ENCODE peak calls at places on chromosomes 12 and 14, in six cellular contexts. I is small intestine, T is NT2/D1, S is adipocyte, C is pancreas, R is lower lobe of right lung. G is an unnamed sample.
A peak's percentile ranks its signal among the peaks of the same experiment; 100 is the strongest.

GRCh38 chr12:76080017-76080728 is 4.3 kb downstream of the NAP1L1 start:
- DNase-seq in I (no peak), T (no peak), C (no peak), R (no peak), S (no peak), G (no peak)

GRCh38 chr14:68888025-68888850 is 90.9 kb downstream of the ACTN1 start:
- DNase-seq in C (no peak), S (no peak), T (no peak), I (no peak), R (no peak), G (no peak)

GRCh38 chr12:74537126-74537706 is 419 bp upstream of the ATXN7L3B start:
- DNase-seq in S (peak; percentile 88), I (peak; percentile 46), C (no peak), R (no peak), T (no peak), G (peak; percentile 58)

GRCh38 chr12:121325922-121326396 is 26.3 kb downstream of the ANAPC5 start:
- DNase-seq in I (no peak), T (no peak), S (peak; percentile 14), R (no peak), C (peak; percentile 50), G (no peak)

GRCh38 chr12:124386661-124387509 is 92.0 kb downstream of the RFLNA start:
- DNase-seq in S (no peak), C (peak; percentile 64), I (no peak), R (no peak), T (no peak), G (no peak)

GRCh38 chr14:45610303-45610702 is 357.3 kb upstream of the MIS18BP1 start:
- DNase-seq in R (no peak), I (no peak), T (no peak), C (no peak), S (peak; percentile 0), G (peak; percentile 47)

GRCh38 chr12:46657416-46658411 is 168.1 kb downstream of the SLC38A4 start:
- DNase-seq in R (no peak), S (peak; percentile 80), I (no peak), C (no peak), T (no peak), G (no peak)

GRCh38 chr14:105838591-105839424 is 312.4 kb downstream of the TMEM121 start:
- DNase-seq in T (no peak), S (no peak), C (no peak), I (no peak), R (no peak), G (no peak)

GRCh38 chr12:105555556-105555973 is 225.1 kb downstream of the C12orf75 start:
- DNase-seq in I (peak; percentile 16), S (no peak), R (no peak), T (no peak), C (no peak), G (peak; percentile 23)

GRCh38 chr14:79732911-79733310 is 478.4 kb downstream of the DIO2 start:
- DNase-seq in C (no peak), S (peak; percentile 14), I (no peak), R (no peak), T (no peak), G (no peak)

GRCh38 chr12:55188974-55189556 is 31.8 kb upstream of the OR10A7 start:
- DNase-seq in R (no peak), S (peak; percentile 90), C (peak; percentile 15), T (peak; percentile 81), I (peak; percentile 74), G (peak; percentile 85)

GRCh38 chr12:132117558-132117875 is 26.6 kb downstream of the DDX51 start:
- DNase-seq in S (no peak), I (no peak), R (no peak), T (no peak), C (no peak), G (no peak)

GRCh38 chr12:93153321-93153720 is 224.2 kb upstream of the EEA1 start:
- DNase-seq in C (no peak), T (no peak), I (no peak), R (no peak), S (no peak), G (no peak)

GRCh38 chr14:55454264-55455151 is 14.1 kb upstream of the TBPL2 start:
- DNase-seq in I (peak; percentile 65), R (no peak), T (no peak), S (peak; percentile 56), C (peak; percentile 16), G (peak; percentile 72)

GRCh38 chr12:52210186-52210924 is 18.5 kb upstream of the KRT80 start:
- DNase-seq in T (no peak), R (peak; percentile 52), I (no peak), S (no peak), C (no peak), G (no peak)

GRCh38 chr14:74532246-74532645 is 38.7 kb downstream of the ISCA2 start:
- DNase-seq in R (no peak), S (no peak), T (no peak), I (no peak), C (no peak), G (no peak)

DNA sequence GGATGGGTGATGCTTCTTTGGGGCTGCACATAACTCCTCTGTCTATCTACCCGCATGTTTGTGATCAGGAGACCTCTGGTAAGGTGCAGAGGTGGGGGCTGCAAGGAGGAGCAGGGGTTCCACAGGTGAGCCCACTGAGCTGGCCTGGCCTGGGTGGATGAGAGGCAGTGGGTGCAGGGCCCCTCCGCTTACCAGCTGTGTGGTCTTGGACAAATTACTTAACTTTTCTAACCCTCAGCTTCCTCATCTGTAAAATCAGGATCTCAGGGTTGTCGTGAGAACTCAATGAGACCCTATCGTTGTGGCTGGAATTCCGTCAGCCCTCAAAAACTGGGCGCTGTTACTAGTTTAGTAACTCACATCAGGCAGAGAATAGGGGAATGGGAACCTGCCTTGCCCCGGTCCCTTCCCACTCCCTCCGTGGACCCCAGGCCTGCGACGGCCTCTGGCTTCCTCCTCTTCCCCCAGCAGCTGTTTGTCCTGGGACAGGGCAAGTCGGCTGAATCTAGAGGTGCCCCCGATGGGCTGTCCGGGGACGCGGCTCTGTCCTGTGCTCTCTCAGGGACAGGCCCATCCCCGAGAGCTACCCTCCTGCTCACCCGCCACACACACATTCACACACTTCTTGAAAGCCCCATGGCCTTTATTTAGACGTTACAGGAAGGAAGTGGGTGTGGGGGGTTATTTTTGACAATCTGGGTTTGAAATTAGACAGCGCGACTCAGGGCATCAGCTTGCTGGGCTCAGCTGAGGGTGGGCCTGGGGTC is 7.6 kb downstream of the PTPN6 start:
- DNase-seq in S (no peak), T (no peak), I (peak; percentile 52), C (no peak), R (peak; percentile 52), G (no peak)
- H3K4me3 ChIP-seq in S (no peak overlapping the region), T (no peak overlapping the region), I (no peak overlapping the region), C (no peak overlapping the region), R (peak overlapping the region; percentile 33), G (no peak overlapping the region)

GRCh38 chr12:54173066-54173726 is 15.6 kb downstream of the SMUG1 start:
- DNase-seq in S (peak; percentile 65), C (no peak), I (peak; percentile 19), T (no peak), R (peak; percentile 50), G (peak; percentile 77)

GRCh38 chr12:54169036-54169435 is 19.7 kb downstream of the SMUG1 start:
- DNase-seq in C (no peak), I (no peak), R (no peak), T (no peak), S (no peak), G (no peak)

GRCh38 chr12:54175130-54175963 is 13.4 kb downstream of the SMUG1 start:
- DNase-seq in R (no peak), C (no peak), S (no peak), T (no peak), I (peak; percentile 47), G (no peak)

GRCh38 chr12:54172102-54172630 is 16.6 kb downstream of the SMUG1 start:
- DNase-seq in S (no peak), C (no peak), I (no peak), R (no peak), T (no peak), G (no peak)

DNA sequence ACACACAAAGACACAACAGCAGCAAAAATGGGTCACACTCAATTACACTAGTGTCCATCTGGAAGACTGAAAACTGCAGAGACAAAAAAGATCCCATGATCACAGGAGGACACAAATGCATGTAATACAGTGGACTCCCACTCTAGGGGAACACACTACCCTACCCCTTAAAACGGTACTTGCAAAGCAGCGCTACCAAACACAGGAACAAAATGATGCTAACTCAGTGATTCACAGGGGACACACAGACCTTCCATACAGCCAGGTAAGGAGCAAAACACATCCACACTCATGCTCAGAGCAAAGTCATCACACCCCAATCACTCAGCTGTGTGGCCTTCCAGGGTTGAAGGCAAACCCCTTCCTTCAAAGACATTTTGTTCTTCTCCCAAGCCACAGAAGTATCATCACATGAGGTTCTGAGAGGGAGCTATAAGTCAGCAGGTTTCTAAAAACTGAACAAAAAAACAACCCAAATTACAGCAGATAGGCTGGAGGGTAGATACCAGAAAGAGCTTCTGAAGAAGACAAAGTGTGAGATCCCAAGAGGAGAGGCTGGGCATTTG is 14.8 kb downstream of the SMUG1 start:
- DNase-seq in R (no peak), I (no peak), C (no peak), T (no peak), S (no peak), G (no peak)
- H3K4me3 ChIP-seq in R (no peak overlapping the region), I (no peak overlapping the region), C (no peak overlapping the region), T (no peak overlapping the region), S (no peak overlapping the region), G (no peak overlapping the region)

GRCh38 chr14:99944241-99944651 is 121.0 kb upstream of the EVL start:
- DNase-seq in R (no peak), I (peak; percentile 88), T (no peak), C (no peak), S (no peak), G (peak; percentile 26)

GRCh38 chr14:99947695-99948094 is 117.5 kb upstream of the EVL start:
- DNase-seq in I (no peak), S (no peak), R (no peak), T (no peak), C (no peak), G (no peak)

GRCh38 chr14:99943620-99944019 is 121.6 kb upstream of the EVL start:
- DNase-seq in C (no peak), T (no peak), I (peak; percentile 43), R (no peak), S (no peak), G (no peak)

GRCh38 chr14:99946652-99947489 is 118.4 kb upstream of the EVL start:
- DNase-seq in S (peak; percentile 54), R (no peak), I (peak; percentile 71), C (no peak), T (no peak), G (peak; percentile 57)

GRCh38 chr14:99945732-99946651 is 119.2 kb upstream of the EVL start:
- DNase-seq in I (peak; percentile 45), S (no peak), T (no peak), R (no peak), C (no peak), G (no peak)
- H3K4me3 ChIP-seq in I (no peak overlapping the region), S (no peak overlapping the region), T (no peak overlapping the region), R (no peak overlapping the region), C (no peak overlapping the region), G (no peak overlapping the region)

GRCh38 chr12:115451151-115451784 is 767.3 kb upstream of the TBX3 start:
- DNase-seq in I (peak; percentile 50), R (no peak), S (no peak), C (no peak), T (no peak), G (no peak)

GRCh38 chr12:115450710-115451109 is 766.7 kb upstream of the TBX3 start:
- DNase-seq in C (no peak), T (no peak), R (no peak), S (no peak), I (no peak), G (no peak)

GRCh38 chr12:115450017-115450416 is 766.0 kb upstream of the TBX3 start:
- DNase-seq in S (no peak), I (no peak), R (no peak), T (peak; percentile 42), C (no peak), G (no peak)

GRCh38 chr12:115452751-115453281 is 768.8 kb upstream of the TBX3 start:
- DNase-seq in I (peak; percentile 84), T (no peak), R (no peak), C (no peak), S (no peak), G (peak; percentile 37)

GRCh38 chr12:115451785-115452736 is 768.1 kb upstream of the TBX3 start:
- DNase-seq in C (peak; percentile 23), I (peak; percentile 73), S (peak; percentile 67), T (peak; percentile 61), R (peak; percentile 48), G (peak; percentile 96)
- H3K4me3 ChIP-seq in C (no peak overlapping the region), I (no peak overlapping the region), S (peak overlapping the region; percentile 63), T (peak overlapping the region; percentile 45), R (peak overlapping the region; percentile 41), G (no peak overlapping the region)

G was measured in hepatocyte.